ENCODE peak calls at places on chromosomes 16 and 17, in five cellular contexts. One of them, this sample, is unnamed.

GRCh38 chr16:29892458-29892813 is 6.9 kb downstream of the SEZ6L2 start:
- DNase-seq in HepG2: no peak
- DNase-seq in K562: no peak
- DNase-seq in SK-N-SH: no peak
- DNase-seq in HCT116: no peak
- DNase-seq in this sample: no peak

GRCh38 chr17:34366051-34366450 is 3.0 kb upstream of the CCL1 start:
- DNase-seq in HepG2: no peak
- DNase-seq in HCT116: no peak
- DNase-seq in SK-N-SH: no peak
- DNase-seq in K562: no peak
- DNase-seq in this sample: no peak

GRCh38 chr17:8151641-8152111 is 528 bp downstream of the PER1 start:
- DNase-seq in SK-N-SH: no peak
- DNase-seq in K562: no peak
- DNase-seq in HCT116: no peak
- DNase-seq in HepG2: no peak
- DNase-seq in this sample: peak

GRCh38 chr16:49439050-49439449 is 65.4 kb downstream of the C16orf78 start:
- DNase-seq in SK-N-SH: no peak
- DNase-seq in K562: no peak
- DNase-seq in HCT116: no peak
- DNase-seq in HepG2: no peak
- DNase-seq in this sample: no peak

GRCh38 chr16:53549970-53550406 is 47.0 kb upstream of the AKTIP start:
- DNase-seq in HepG2: peak
- DNase-seq in K562: peak
- DNase-seq in HCT116: peak
- DNase-seq in SK-N-SH: peak
- DNase-seq in this sample: peak

GRCh38 chr17:80485846-80486245 is 9.4 kb upstream of the NPTX1 start:
- DNase-seq in HCT116: no peak
- DNase-seq in HepG2: no peak
- DNase-seq in SK-N-SH: no peak
- DNase-seq in K562: no peak
- DNase-seq in this sample: no peak

GRCh38 chr16:17194190-17194780 is 276.5 kb downstream of the XYLT1 start:
- DNase-seq in HCT116: peak
- DNase-seq in HepG2: no peak
- DNase-seq in K562: peak
- DNase-seq in SK-N-SH: peak
- DNase-seq in this sample: peak

GRCh38 chr16:57795431-57795878 is 6.8 kb downstream of the KIFC3 start:
- DNase-seq in K562: no peak
- DNase-seq in SK-N-SH: peak
- DNase-seq in HepG2: peak
- DNase-seq in HCT116: peak
- DNase-seq in this sample: peak

GRCh38 chr17:5299383-5299782 is 17.3 kb downstream of the RABEP1 start:
- DNase-seq in HCT116: no peak
- DNase-seq in HepG2: no peak
- DNase-seq in K562: no peak
- DNase-seq in SK-N-SH: no peak
- DNase-seq in this sample: no peak

GRCh38 chr17:50693041-50693682 is 14.6 kb downstream of the ANKRD40 start:
- DNase-seq in K562: no peak
- DNase-seq in HepG2: peak
- DNase-seq in SK-N-SH: no peak
- DNase-seq in HCT116: no peak
- DNase-seq in this sample: peak

GRCh38 chr17:74566132-74566753 is 1.1 kb downstream of the CD300H start:
- DNase-seq in HepG2: peak
- DNase-seq in K562: peak
- DNase-seq in SK-N-SH: peak
- DNase-seq in HCT116: peak
- DNase-seq in this sample: no peak

GRCh38 chr16:85555549-85556455 is 57.3 kb upstream of the GSE1 start:
- DNase-seq in HepG2: peak
- DNase-seq in K562: peak
- DNase-seq in SK-N-SH: peak
- DNase-seq in HCT116: no peak
- DNase-seq in this sample: peak

GRCh38 chr16:23678430-23679273 is at the start of gene PLK1:
- DNase-seq in K562: peak
- DNase-seq in SK-N-SH: peak
- DNase-seq in HCT116: peak
- DNase-seq in HepG2: peak
- DNase-seq in this sample: peak

GRCh38 chr16:86232496-86232895 is 277.8 kb upstream of the FOXF1 start:
- DNase-seq in HepG2: no peak
- DNase-seq in SK-N-SH: no peak
- DNase-seq in HCT116: no peak
- DNase-seq in K562: no peak
- DNase-seq in this sample: no peak

GRCh38 chr16:3610698-3611144 is 685 bp downstream of the SLX4 start:
- DNase-seq in HepG2: no peak
- DNase-seq in HCT116: no peak
- DNase-seq in K562: no peak
- DNase-seq in SK-N-SH: no peak
- DNase-seq in this sample: no peak

GRCh38 chr17:16446338-16446983 is 31.1 kb downstream of the TRPV2 start:
- DNase-seq in SK-N-SH: no peak
- DNase-seq in K562: no peak
- DNase-seq in HCT116: no peak
- DNase-seq in HepG2: no peak
- DNase-seq in this sample: no peak

GRCh38 chr16:65782537-65783290 is 583.8 kb upstream of the CDH5 start:
- DNase-seq in SK-N-SH: no peak
- DNase-seq in K562: no peak
- DNase-seq in HCT116: no peak
- DNase-seq in HepG2: no peak
- DNase-seq in this sample: no peak

GRCh38 chr17:37493249-37494027 is 3.7 kb downstream of the DUSP14 start:
- DNase-seq in HCT116: peak
- DNase-seq in SK-N-SH: no peak
- DNase-seq in HepG2: peak
- DNase-seq in K562: no peak
- DNase-seq in this sample: peak

GRCh38 chr17:73069164-73069774 is 23.2 kb downstream of the SLC39A11 start:
- DNase-seq in HepG2: peak
- DNase-seq in SK-N-SH: no peak
- DNase-seq in K562: no peak
- DNase-seq in HCT116: no peak
- DNase-seq in this sample: no peak

GRCh38 chr17:80455328-80455710 is 21.1 kb downstream of the NPTX1 start:
- DNase-seq in SK-N-SH: peak
- DNase-seq in K562: no peak
- DNase-seq in HepG2: peak
- DNase-seq in HCT116: peak
- DNase-seq in this sample: peak

GRCh38 chr16:2149630-2150417 is 1.4 kb downstream of the RAB26 start:
- DNase-seq in K562: no peak
- DNase-seq in HepG2: peak
- DNase-seq in SK-N-SH: no peak
- DNase-seq in HCT116: no peak
- DNase-seq in this sample: peak

GRCh38 chr17:64598672-64599071 is 63.4 kb downstream of the SMURF2 start:
- DNase-seq in HCT116: no peak
- DNase-seq in HepG2: no peak
- DNase-seq in K562: no peak
- DNase-seq in SK-N-SH: no peak
- DNase-seq in this sample: no peak

GRCh38 chr17:71184716-71185115 is 936.1 kb upstream of the SOX9 start:
- DNase-seq in HepG2: no peak
- DNase-seq in HCT116: no peak
- DNase-seq in SK-N-SH: no peak
- DNase-seq in K562: peak
- DNase-seq in this sample: no peak

GRCh38 chr16:69818811-69819587 is 56.9 kb downstream of the WWP2 start:
- DNase-seq in K562: no peak
- DNase-seq in SK-N-SH: peak
- DNase-seq in HepG2: no peak
- DNase-seq in HCT116: no peak
- DNase-seq in this sample: no peak

GRCh38 chr17:82300707-82301270 is 16.6 kb downstream of the CD7 start:
- DNase-seq in K562: peak
- DNase-seq in HepG2: no peak
- DNase-seq in SK-N-SH: peak
- DNase-seq in HCT116: no peak
- DNase-seq in this sample: peak

GRCh38 chr17:82300228-82300627 is 17.2 kb downstream of the CD7 start:
- DNase-seq in SK-N-SH: no peak
- DNase-seq in HCT116: no peak
- DNase-seq in K562: no peak
- DNase-seq in HepG2: no peak
- DNase-seq in this sample: no peak

GRCh38 chr17:82302498-82302963 is 14.9 kb downstream of the CD7 start:
- DNase-seq in HCT116: no peak
- DNase-seq in SK-N-SH: peak
- DNase-seq in K562: no peak
- DNase-seq in HepG2: no peak
- DNase-seq in this sample: no peak

GRCh38 chr17:82301916-82302497 is 15.4 kb downstream of the CD7 start:
- DNase-seq in HCT116: no peak
- DNase-seq in SK-N-SH: peak
- DNase-seq in K562: peak
- DNase-seq in HepG2: no peak
- DNase-seq in this sample: no peak

GRCh38 chr17:82301300-82301915 is 16.0 kb downstream of the CD7 start:
- DNase-seq in HCT116: no peak
- DNase-seq in HepG2: no peak
- DNase-seq in SK-N-SH: peak
- DNase-seq in K562: no peak
- DNase-seq in this sample: no peak
- TF ChIP-seq JUND in HCT116: no peak
- TF ChIP-seq JUND in HepG2: no peak
- TF ChIP-seq JUND in SK-N-SH: no peak
- TF ChIP-seq JUND in K562: no peak
- TF ChIP-seq JUND in this sample: no peak

GRCh38 chr17:81683584-81684441 is at the start of the genes ARL16 and HGS:
- DNase-seq in K562: peak
- DNase-seq in HCT116: peak
- DNase-seq in SK-N-SH: peak
- DNase-seq in HepG2: peak
- DNase-seq in this sample: peak
- TF ChIP-seq JUND in K562: no peak
- TF ChIP-seq JUND in HCT116: no peak
- TF ChIP-seq JUND in SK-N-SH: no peak
- TF ChIP-seq JUND in HepG2: no peak
- TF ChIP-seq JUND in this sample: no peak

GRCh38 chr16:48075398-48075797 is 80.4 kb downstream of the ABCC12 start:
- DNase-seq in SK-N-SH: no peak
- DNase-seq in K562: no peak
- DNase-seq in HCT116: no peak
- DNase-seq in HepG2: peak
- DNase-seq in this sample: no peak
- TF ChIP-seq JUND in SK-N-SH: no peak
- TF ChIP-seq JUND in K562: no peak
- TF ChIP-seq JUND in HCT116: no peak
- TF ChIP-seq JUND in HepG2: no peak
- TF ChIP-seq JUND in this sample: no peak

GRCh38 chr16:88772871-88773811 is 11.9 kb downstream of the PIEZO1 start:
- DNase-seq in K562: peak
- DNase-seq in SK-N-SH: no peak
- DNase-seq in HepG2: no peak
- DNase-seq in HCT116: no peak
- DNase-seq in this sample: no peak
- TF ChIP-seq JUND in K562: no peak
- TF ChIP-seq JUND in SK-N-SH: peak
- TF ChIP-seq JUND in HepG2: no peak
- TF ChIP-seq JUND in HCT116: no peak
- TF ChIP-seq JUND in this sample: no peak

GRCh38 chr17:62791235-62792121 is 16.6 kb downstream of the MARCHF10 start:
- DNase-seq in HepG2: no peak
- DNase-seq in HCT116: no peak
- DNase-seq in K562: no peak
- DNase-seq in SK-N-SH: no peak
- DNase-seq in this sample: no peak

GRCh38 chr17:62793919-62794665 is 14.0 kb downstream of the MARCHF10 start:
- DNase-seq in HCT116: no peak
- DNase-seq in HepG2: no peak
- DNase-seq in SK-N-SH: no peak
- DNase-seq in K562: no peak
- DNase-seq in this sample: no peak

GRCh38 chr17:62790554-62790953 is 17.6 kb downstream of the MARCHF10 start:
- DNase-seq in K562: no peak
- DNase-seq in HCT116: no peak
- DNase-seq in SK-N-SH: no peak
- DNase-seq in HepG2: no peak
- DNase-seq in this sample: peak

GRCh38 chr17:62794666-62794971 is 13.5 kb downstream of the MARCHF10 start:
- DNase-seq in K562: no peak
- DNase-seq in SK-N-SH: no peak
- DNase-seq in HepG2: no peak
- DNase-seq in HCT116: no peak
- DNase-seq in this sample: no peak

DNA sequence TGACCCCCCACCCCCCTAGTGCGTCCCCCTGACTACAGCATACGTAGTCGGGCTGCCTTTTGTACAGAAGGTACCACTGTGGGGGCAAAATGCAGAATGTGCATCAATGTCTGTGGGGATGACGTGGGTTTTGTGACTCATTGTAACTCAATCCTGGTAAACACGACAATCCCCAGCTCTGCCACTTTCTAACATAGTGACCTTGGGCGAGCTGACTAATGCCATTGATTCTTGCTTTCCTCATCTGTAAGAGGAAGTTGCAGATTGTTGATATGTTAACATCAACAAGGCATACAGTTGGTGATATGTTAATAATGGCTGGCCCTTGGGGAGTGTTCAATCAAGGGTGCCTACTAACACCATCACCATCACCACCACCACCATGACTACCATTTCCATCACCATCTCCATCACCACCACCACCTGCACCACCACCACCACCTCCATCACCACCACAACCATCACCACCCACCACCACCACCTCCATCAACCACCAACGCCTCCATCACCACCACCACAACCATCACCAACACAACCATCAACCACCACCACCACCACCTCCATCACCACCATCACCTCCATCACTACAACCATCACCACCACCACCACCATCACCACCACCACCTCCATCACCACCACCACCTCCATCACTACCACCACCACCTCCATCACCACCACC is 15.9 kb downstream of the MARCHF10 start:
- DNase-seq in K562: no peak
- DNase-seq in HepG2: peak
- DNase-seq in HCT116: peak
- DNase-seq in SK-N-SH: no peak
- DNase-seq in this sample: no peak
- TF ChIP-seq JUND in K562: no peak
- TF ChIP-seq JUND in HepG2: no peak
- TF ChIP-seq JUND in HCT116: peak
- TF ChIP-seq JUND in SK-N-SH: no peak
- TF ChIP-seq JUND in this sample: no peak

GRCh38 chr17:47850692-47851573 is at the start of gene SP6:
- DNase-seq in HepG2: peak
- DNase-seq in SK-N-SH: peak
- DNase-seq in K562: peak
- DNase-seq in HCT116: peak
- DNase-seq in this sample: peak
- TF ChIP-seq JUND in HepG2: no peak
- TF ChIP-seq JUND in SK-N-SH: no peak
- TF ChIP-seq JUND in K562: peak
- TF ChIP-seq JUND in HCT116: no peak
- TF ChIP-seq JUND in this sample: no peak